ENCODE peak calls at places on chromosomes 5 and 9, in five cellular contexts. One of them, this sample, is unnamed.

GRCh38 chr5:108561416-108562204 is 179.7 kb upstream of the FBXL17 start:
- DNase-seq in GM23248: peak
- DNase-seq in fibroblast of lung: no peak
- DNase-seq in psoas muscle: no peak
- DNase-seq in HepG2: no peak
- DNase-seq in this sample: no peak

GRCh38 chr5:158398360-158399201 is 539.6 kb upstream of the CLINT1 start:
- DNase-seq in GM23248: no peak
- DNase-seq in fibroblast of lung: no peak
- DNase-seq in psoas muscle: no peak
- DNase-seq in HepG2: no peak
- DNase-seq in this sample: no peak

GRCh38 chr9:124368692-124369091 is 46.5 kb downstream of the PSMB7 start:
- DNase-seq in GM23248: no peak
- DNase-seq in fibroblast of lung: no peak
- DNase-seq in psoas muscle: no peak
- DNase-seq in HepG2: no peak
- DNase-seq in this sample: no peak

GRCh38 chr9:136365775-136366223 is 2.3 kb upstream of the DNLZ start:
- DNase-seq in GM23248: no peak
- DNase-seq in fibroblast of lung: no peak
- DNase-seq in psoas muscle: no peak
- DNase-seq in HepG2: no peak
- DNase-seq in this sample: no peak

GRCh38 chr5:136063778-136064465 is 35.1 kb downstream of the TGFBI start:
- DNase-seq in GM23248: no peak
- DNase-seq in fibroblast of lung: no peak
- DNase-seq in psoas muscle: no peak
- DNase-seq in HepG2: no peak
- DNase-seq in this sample: no peak

GRCh38 chr9:129505270-129505881 is 115.5 kb downstream of the C9orf50 start:
- DNase-seq in GM23248: no peak
- DNase-seq in fibroblast of lung: no peak
- DNase-seq in psoas muscle: peak
- DNase-seq in HepG2: no peak
- DNase-seq in this sample: no peak

GRCh38 chr9:123248630-123249029 is 19.8 kb downstream of the STRBP start:
- DNase-seq in GM23248: no peak
- DNase-seq in fibroblast of lung: no peak
- DNase-seq in psoas muscle: no peak
- DNase-seq in HepG2: no peak
- DNase-seq in this sample: no peak

GRCh38 chr9:127778280-127779135 is at the start of gene SH2D3C:
- DNase-seq in GM23248: no peak
- DNase-seq in fibroblast of lung: peak
- DNase-seq in psoas muscle: peak
- DNase-seq in HepG2: no peak
- DNase-seq in this sample: no peak

GRCh38 chr9:108185613-108186012 is 670.2 kb downstream of the ACTL7B start:
- DNase-seq in GM23248: no peak
- DNase-seq in fibroblast of lung: no peak
- DNase-seq in psoas muscle: no peak
- DNase-seq in HepG2: no peak
- DNase-seq in this sample: no peak

GRCh38 chr5:392431-392988 is 50.5 kb upstream of the EXOC3 start:
- DNase-seq in GM23248: peak
- DNase-seq in fibroblast of lung: no peak
- DNase-seq in psoas muscle: no peak
- DNase-seq in HepG2: no peak
- DNase-seq in this sample: no peak

DNA sequence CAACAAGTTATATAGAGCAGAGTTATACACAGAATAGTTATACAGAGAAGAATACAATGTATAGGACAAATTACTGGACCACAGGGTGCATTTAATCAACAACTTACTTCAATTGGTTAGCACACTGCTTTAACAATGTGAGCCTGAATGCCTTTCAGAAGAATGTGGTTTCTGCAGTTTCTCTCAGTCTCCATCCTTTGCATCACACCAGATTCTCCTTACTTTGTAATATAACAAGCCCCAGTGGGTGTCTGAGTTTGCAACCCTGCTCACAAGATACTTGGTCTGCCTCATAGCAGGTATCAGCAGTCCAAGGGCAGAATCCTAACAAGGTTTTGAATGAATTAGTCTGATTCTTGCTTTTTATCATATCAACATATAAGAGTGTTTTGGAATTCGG is 114.6 kb downstream of the GABRB2 start:
- DNase-seq in GM23248: no peak
- DNase-seq in fibroblast of lung: no peak
- DNase-seq in psoas muscle: no peak
- DNase-seq in HepG2: no peak
- DNase-seq in this sample: no peak
- H3K27ac ChIP-seq in GM23248: no peak
- H3K27ac ChIP-seq in fibroblast of lung: no peak
- H3K27ac ChIP-seq in psoas muscle: no peak
- H3K27ac ChIP-seq in HepG2: no peak
- H3K27ac ChIP-seq in this sample: no peak

DNA sequence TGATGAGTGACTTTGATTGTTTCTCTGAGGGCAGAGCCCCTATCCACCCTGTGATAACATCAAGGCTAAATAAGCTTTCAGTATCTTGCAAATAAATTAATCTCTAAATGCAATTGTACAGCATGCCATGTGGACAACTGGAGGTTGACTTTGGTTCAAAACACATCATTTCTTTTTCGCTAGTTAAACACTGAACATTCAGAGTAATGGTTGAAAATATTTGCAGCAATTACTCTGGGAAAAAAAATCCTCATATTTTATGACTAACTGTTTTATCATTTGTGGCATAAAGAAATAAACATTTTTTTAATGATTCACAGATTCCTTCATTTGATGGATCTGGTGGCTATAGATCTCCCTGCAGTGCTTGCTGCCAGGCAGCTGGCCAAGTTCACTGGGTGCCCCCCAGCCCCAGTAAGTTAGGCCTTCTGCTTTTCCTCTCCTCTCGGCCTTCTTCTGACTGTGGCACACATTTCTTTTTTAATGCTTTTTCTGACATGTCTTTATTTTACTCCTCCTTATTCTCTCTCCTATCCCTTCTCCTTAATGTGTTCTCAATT is 69.5 kb downstream of the ADAMTSL1 start:
- DNase-seq in GM23248: peak
- DNase-seq in fibroblast of lung: peak
- DNase-seq in psoas muscle: no peak
- DNase-seq in HepG2: no peak
- DNase-seq in this sample: peak
- H3K27ac ChIP-seq in GM23248: peak
- H3K27ac ChIP-seq in fibroblast of lung: peak
- H3K27ac ChIP-seq in psoas muscle: no peak
- H3K27ac ChIP-seq in HepG2: no peak
- H3K27ac ChIP-seq in this sample: peak

DNA sequence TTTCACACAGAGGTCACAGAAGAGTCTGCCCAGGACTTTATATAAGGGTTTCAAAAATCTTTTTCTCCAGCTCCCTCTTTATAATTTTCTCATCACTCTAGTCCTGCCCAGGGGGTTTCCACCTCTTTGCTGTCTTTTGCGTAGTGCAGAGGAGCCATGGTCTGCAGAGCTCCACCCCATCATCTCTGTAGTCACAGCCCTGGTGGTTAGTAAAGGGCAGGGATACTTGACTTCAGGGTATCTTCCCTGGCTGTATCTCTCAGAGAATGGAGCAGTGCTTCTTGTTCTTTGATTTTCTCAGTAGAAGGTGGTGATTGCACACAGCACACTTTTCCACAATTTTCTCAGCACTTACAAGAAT is 900.6 kb upstream of the COX7C start:
- DNase-seq in GM23248: no peak
- DNase-seq in fibroblast of lung: no peak
- DNase-seq in psoas muscle: no peak
- DNase-seq in HepG2: no peak
- DNase-seq in this sample: no peak
- H3K27ac ChIP-seq in GM23248: no peak
- H3K27ac ChIP-seq in fibroblast of lung: no peak
- H3K27ac ChIP-seq in psoas muscle: no peak
- H3K27ac ChIP-seq in HepG2: no peak
- H3K27ac ChIP-seq in this sample: no peak

GRCh38 chr9:13131991-13132390 is 147.5 kb downstream of the MPDZ start:
- DNase-seq in GM23248: no peak
- DNase-seq in fibroblast of lung: no peak
- DNase-seq in psoas muscle: no peak
- DNase-seq in HepG2: no peak
- DNase-seq in this sample: no peak
- H3K27ac ChIP-seq in GM23248: no peak
- H3K27ac ChIP-seq in fibroblast of lung: no peak
- H3K27ac ChIP-seq in psoas muscle: no peak
- H3K27ac ChIP-seq in HepG2: no peak
- H3K27ac ChIP-seq in this sample: no peak

GRCh38 chr5:145768863-145769262 is 66.3 kb downstream of the PRELID2 start:
- DNase-seq in GM23248: no peak
- DNase-seq in fibroblast of lung: no peak
- DNase-seq in psoas muscle: no peak
- DNase-seq in HepG2: no peak
- DNase-seq in this sample: no peak
- H3K27ac ChIP-seq in GM23248: no peak
- H3K27ac ChIP-seq in fibroblast of lung: no peak
- H3K27ac ChIP-seq in psoas muscle: no peak
- H3K27ac ChIP-seq in HepG2: no peak
- H3K27ac ChIP-seq in this sample: no peak

GRCh38 chr5:50710838-50711237 is 44.4 kb downstream of the PARP8 start:
- DNase-seq in GM23248: no peak
- DNase-seq in fibroblast of lung: no peak
- DNase-seq in psoas muscle: no peak
- DNase-seq in HepG2: no peak
- DNase-seq in this sample: no peak
- H3K27ac ChIP-seq in GM23248: no peak
- H3K27ac ChIP-seq in fibroblast of lung: no peak
- H3K27ac ChIP-seq in psoas muscle: no peak
- H3K27ac ChIP-seq in HepG2: no peak
- H3K27ac ChIP-seq in this sample: no peak

DNA sequence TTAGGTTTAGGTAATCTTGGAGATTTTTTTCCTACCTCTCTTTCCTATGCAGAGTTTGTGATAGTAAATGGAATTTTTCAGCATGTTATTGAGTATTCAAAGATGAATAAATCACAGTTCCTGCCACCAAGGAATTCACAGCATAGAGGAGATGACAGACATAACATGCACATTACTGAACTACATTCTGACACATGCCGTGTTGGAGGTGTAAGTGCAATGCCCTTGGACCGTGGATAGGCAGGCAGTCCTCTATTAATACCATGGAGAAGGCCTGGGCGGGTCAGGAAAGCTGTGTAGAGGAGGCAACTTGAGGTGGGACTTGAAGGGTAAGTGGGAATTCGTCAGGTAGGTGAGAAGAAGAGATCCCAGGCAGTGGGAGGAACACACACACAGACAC is 43.9 kb downstream of the MCCC2 start:
- DNase-seq in GM23248: no peak
- DNase-seq in fibroblast of lung: no peak
- DNase-seq in psoas muscle: no peak
- DNase-seq in HepG2: no peak
- DNase-seq in this sample: no peak
- H3K27ac ChIP-seq in GM23248: no peak
- H3K27ac ChIP-seq in fibroblast of lung: no peak
- H3K27ac ChIP-seq in psoas muscle: no peak
- H3K27ac ChIP-seq in HepG2: no peak
- H3K27ac ChIP-seq in this sample: no peak

This sample was measured in brain microvascular endothelial cell.